ENCODE peak calls at places on chromosomes 16 and 17, in six cellular contexts. One of them, this sample, is unnamed.

GRCh38 chr17:17417718-17418151 is 59.1 kb upstream of the MED9 start:
- DNase-seq in IMR-90: no peak
- DNase-seq in HepG2: peak; percentile 68
- DNase-seq in GM12878: no peak
- DNase-seq in K562: peak; percentile 44
- DNase-seq in H1: no peak
- DNase-seq in this sample: no peak

GRCh38 chr17:47266782-47267181 is 13.2 kb downstream of the ITGB3 start:
- DNase-seq in IMR-90: peak; percentile 51
- DNase-seq in HepG2: no peak
- DNase-seq in GM12878: no peak
- DNase-seq in K562: no peak
- DNase-seq in H1: no peak
- DNase-seq in this sample: no peak

GRCh38 chr17:67993153-67993997 is 2.9 kb downstream of the C17orf58 start:
- DNase-seq in IMR-90: peak; percentile 84
- DNase-seq in HepG2: peak; percentile 68
- DNase-seq in GM12878: no peak
- DNase-seq in K562: peak; percentile 87
- DNase-seq in H1: peak; percentile 84
- DNase-seq in this sample: peak; percentile 77

GRCh38 chr16:23124315-23124714 is 24.9 kb downstream of the USP31 start:
- DNase-seq in IMR-90: peak; percentile 83
- DNase-seq in HepG2: no peak
- DNase-seq in GM12878: no peak
- DNase-seq in K562: no peak
- DNase-seq in H1: no peak
- DNase-seq in this sample: peak; percentile 52

GRCh38 chr16:47304563-47304962 is 156.3 kb downstream of the ITFG1 start:
- DNase-seq in IMR-90: peak; percentile 24
- DNase-seq in HepG2: no peak
- DNase-seq in GM12878: no peak
- DNase-seq in K562: no peak
- DNase-seq in H1: no peak
- DNase-seq in this sample: no peak

GRCh38 chr16:2769675-2770056 is 7.4 kb downstream of the ELOB start:
- DNase-seq in IMR-90: no peak
- DNase-seq in HepG2: no peak
- DNase-seq in GM12878: no peak
- DNase-seq in K562: no peak
- DNase-seq in H1: no peak
- DNase-seq in this sample: no peak

GRCh38 chr17:18253187-18253884 is 5.2 kb downstream of the FLII start:
- DNase-seq in IMR-90: no peak
- DNase-seq in HepG2: no peak
- DNase-seq in GM12878: no peak
- DNase-seq in K562: no peak
- DNase-seq in H1: no peak
- DNase-seq in this sample: no peak

GRCh38 chr16:62383941-62384340 is 347.7 kb upstream of the CDH8 start:
- DNase-seq in IMR-90: no peak
- DNase-seq in HepG2: no peak
- DNase-seq in GM12878: no peak
- DNase-seq in K562: no peak
- DNase-seq in H1: no peak
- DNase-seq in this sample: no peak

GRCh38 chr16:69566437-69567030 is 768 bp downstream of the NFAT5 start:
- DNase-seq in IMR-90: peak; percentile 68
- DNase-seq in HepG2: peak; percentile 40
- DNase-seq in GM12878: no peak
- DNase-seq in K562: peak; percentile 75
- DNase-seq in H1: peak; percentile 70
- DNase-seq in this sample: peak; percentile 79

GRCh38 chr16:23562505-23562904 is 5.0 kb downstream of the UBFD1 start:
- DNase-seq in IMR-90: no peak
- DNase-seq in HepG2: no peak
- DNase-seq in GM12878: no peak
- DNase-seq in K562: no peak
- DNase-seq in H1: no peak
- DNase-seq in this sample: no peak

GRCh38 chr16:84475643-84476240 is 28.7 kb downstream of the MEAK7 start:
- DNase-seq in IMR-90: peak; percentile 8
- DNase-seq in HepG2: peak; percentile 52
- DNase-seq in GM12878: no peak
- DNase-seq in K562: no peak
- DNase-seq in H1: peak; percentile 31
- DNase-seq in this sample: no peak

GRCh38 chr16:15820837-15821236 is 36.0 kb downstream of the MYH11 start:
- DNase-seq in IMR-90: no peak
- DNase-seq in HepG2: no peak
- DNase-seq in GM12878: no peak
- DNase-seq in K562: no peak
- DNase-seq in H1: no peak
- DNase-seq in this sample: no peak

GRCh38 chr17:57955183-57955952 is at the start of gene CUEDC1:
- DNase-seq in IMR-90: peak; percentile 39
- DNase-seq in HepG2: no peak
- DNase-seq in GM12878: no peak
- DNase-seq in K562: peak; percentile 82
- DNase-seq in H1: peak; percentile 82
- DNase-seq in this sample: peak; percentile 69

GRCh38 chr16:24062270-24062817 is 193.8 kb upstream of the CACNG3 start:
- DNase-seq in IMR-90: no peak
- DNase-seq in HepG2: no peak
- DNase-seq in GM12878: no peak
- DNase-seq in K562: no peak
- DNase-seq in H1: no peak
- DNase-seq in this sample: no peak

GRCh38 chr17:17216776-17217175 is 10.6 kb upstream of the PLD6 start:
- DNase-seq in IMR-90: no peak
- DNase-seq in HepG2: no peak
- DNase-seq in GM12878: no peak
- DNase-seq in K562: no peak
- DNase-seq in H1: no peak
- DNase-seq in this sample: peak; percentile 60

GRCh38 chr17:73706858-73707257 is 62.6 kb upstream of the SDK2 start:
- DNase-seq in IMR-90: no peak
- DNase-seq in HepG2: no peak
- DNase-seq in GM12878: no peak
- DNase-seq in K562: no peak
- DNase-seq in H1: no peak
- DNase-seq in this sample: no peak
- TF ChIP-seq RFX5 in IMR-90: no peak
- TF ChIP-seq RFX5 in HepG2: no peak
- TF ChIP-seq RFX5 in GM12878: no peak
- TF ChIP-seq RFX5 in K562: no peak
- TF ChIP-seq RFX5 in H1: no peak
- TF ChIP-seq RFX5 in this sample: no peak

DNA sequence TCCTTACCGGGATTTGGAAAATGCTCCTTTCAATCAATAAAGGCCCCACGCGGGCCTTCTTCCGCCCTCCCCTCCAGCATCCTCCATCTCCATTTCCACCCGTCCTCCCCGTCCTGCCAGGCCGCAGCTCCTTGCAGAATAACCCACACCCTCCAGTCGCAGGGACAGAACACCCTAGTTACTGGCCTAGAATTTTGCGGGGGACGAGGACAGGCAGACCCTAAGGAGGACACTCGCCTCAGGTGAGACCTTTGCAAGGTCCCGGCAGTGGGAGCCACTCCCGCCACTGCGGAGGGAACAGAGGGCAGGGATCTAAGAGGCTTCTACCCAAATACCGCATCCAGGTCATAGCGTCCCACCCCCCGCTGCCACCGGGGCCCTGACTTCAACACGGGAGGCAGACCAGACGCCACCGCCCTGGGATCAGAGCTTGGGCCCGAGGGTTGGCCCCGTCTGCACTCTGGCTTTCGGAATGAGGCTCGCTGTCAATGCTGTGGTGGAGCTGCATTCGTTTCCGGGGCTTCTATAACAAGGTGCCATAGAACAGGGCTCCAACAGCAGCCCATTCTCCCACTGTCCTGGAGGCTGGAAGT is 26.8 kb downstream of the SLC25A10 start:
- DNase-seq in IMR-90: no peak
- DNase-seq in HepG2: no peak
- DNase-seq in GM12878: no peak
- DNase-seq in K562: no peak
- DNase-seq in H1: no peak
- DNase-seq in this sample: no peak
- TF ChIP-seq CEBPB in IMR-90: no peak
- TF ChIP-seq CEBPB in HepG2: no peak
- TF ChIP-seq CEBPB in GM12878: no peak
- TF ChIP-seq CEBPB in K562: no peak
- TF ChIP-seq CEBPB in H1: no peak
- TF ChIP-seq CEBPB in this sample: no peak

GRCh38 chr16:82194076-82194475 is 24.1 kb upstream of the MPHOSPH6 start:
- DNase-seq in IMR-90: no peak
- DNase-seq in HepG2: no peak
- DNase-seq in GM12878: no peak
- DNase-seq in K562: no peak
- DNase-seq in H1: no peak
- DNase-seq in this sample: no peak

GRCh38 chr16:82187829-82188228 is 17.8 kb upstream of the MPHOSPH6 start:
- DNase-seq in IMR-90: no peak
- DNase-seq in HepG2: no peak
- DNase-seq in GM12878: no peak
- DNase-seq in K562: no peak
- DNase-seq in H1: no peak
- DNase-seq in this sample: no peak

GRCh38 chr16:82195917-82196494 is 26.0 kb upstream of the MPHOSPH6 start:
- DNase-seq in IMR-90: no peak
- DNase-seq in HepG2: no peak
- DNase-seq in GM12878: no peak
- DNase-seq in K562: no peak
- DNase-seq in H1: no peak
- DNase-seq in this sample: no peak

GRCh38 chr16:82197540-82198240 is 27.7 kb upstream of the MPHOSPH6 start:
- DNase-seq in IMR-90: no peak
- DNase-seq in HepG2: no peak
- DNase-seq in GM12878: no peak
- DNase-seq in K562: no peak
- DNase-seq in H1: no peak
- DNase-seq in this sample: no peak

GRCh38 chr16:82192665-82193064 is 22.6 kb upstream of the MPHOSPH6 start:
- DNase-seq in IMR-90: peak; percentile 88
- DNase-seq in HepG2: no peak
- DNase-seq in GM12878: no peak
- DNase-seq in K562: no peak
- DNase-seq in H1: no peak
- DNase-seq in this sample: no peak
- TF ChIP-seq RFX5 in IMR-90: no peak
- TF ChIP-seq RFX5 in HepG2: no peak
- TF ChIP-seq RFX5 in GM12878: no peak
- TF ChIP-seq RFX5 in K562: no peak
- TF ChIP-seq RFX5 in H1: no peak
- TF ChIP-seq RFX5 in this sample: no peak

GRCh38 chr16:18975109-18975508 is 8.6 kb upstream of the TMC7 start:
- DNase-seq in IMR-90: no peak
- DNase-seq in HepG2: no peak
- DNase-seq in GM12878: no peak
- DNase-seq in K562: no peak
- DNase-seq in H1: no peak
- DNase-seq in this sample: no peak

GRCh38 chr16:18984425-18985005 is 781 bp downstream of the TMC7 start:
- DNase-seq in IMR-90: no peak
- DNase-seq in HepG2: no peak
- DNase-seq in GM12878: no peak
- DNase-seq in K562: no peak
- DNase-seq in H1: no peak
- DNase-seq in this sample: peak; percentile 38

GRCh38 chr16:18983565-18984424 is at the start of gene TMC7:
- DNase-seq in IMR-90: peak; percentile 79
- DNase-seq in HepG2: peak; percentile 91
- DNase-seq in GM12878: no peak
- DNase-seq in K562: peak; percentile 89
- DNase-seq in H1: peak; percentile 93
- DNase-seq in this sample: peak; percentile 86

DNA sequence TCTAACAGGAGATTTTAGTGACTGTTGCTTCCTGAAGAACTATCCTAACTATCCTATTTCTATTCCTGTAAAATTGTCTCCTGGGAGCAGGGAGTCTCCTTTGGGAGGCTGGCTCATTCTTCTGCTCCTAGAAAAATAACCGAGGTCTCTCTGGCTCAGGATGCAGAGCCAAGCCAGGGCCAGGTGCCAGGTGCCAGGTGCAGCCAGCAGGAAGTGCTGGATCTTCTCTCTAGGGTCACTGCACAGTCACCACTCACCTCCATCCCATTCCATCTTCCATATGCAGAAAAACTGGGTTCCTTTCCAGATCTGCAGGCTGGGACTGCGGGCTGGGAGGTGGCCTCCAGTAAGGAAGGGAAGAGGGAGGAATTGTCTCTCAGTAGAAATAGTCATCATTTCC is 3.8 kb upstream of the TMC7 start:
- DNase-seq in IMR-90: no peak
- DNase-seq in HepG2: no peak
- DNase-seq in GM12878: no peak
- DNase-seq in K562: no peak
- DNase-seq in H1: no peak
- DNase-seq in this sample: no peak
- TF ChIP-seq CEBPB in IMR-90: no peak
- TF ChIP-seq CEBPB in HepG2: no peak
- TF ChIP-seq CEBPB in GM12878: no peak
- TF ChIP-seq CEBPB in K562: no peak
- TF ChIP-seq CEBPB in H1: no peak
- TF ChIP-seq CEBPB in this sample: no peak

GRCh38 chr17:45852535-45853297 is 8.0 kb downstream of the SPPL2C start:
- DNase-seq in IMR-90: peak; percentile 55
- DNase-seq in HepG2: peak; percentile 62
- DNase-seq in GM12878: no peak
- DNase-seq in K562: peak; percentile 66
- DNase-seq in H1: peak; percentile 86
- DNase-seq in this sample: peak; percentile 70
- TF ChIP-seq RFX5 in IMR-90: no peak
- TF ChIP-seq RFX5 in HepG2: no peak
- TF ChIP-seq RFX5 in GM12878: no peak
- TF ChIP-seq RFX5 in K562: no peak
- TF ChIP-seq RFX5 in H1: no peak
- TF ChIP-seq RFX5 in this sample: no peak

GRCh38 chr17:50425682-50426471 is at the start of gene ACSF2:
- DNase-seq in IMR-90: peak; percentile 22
- DNase-seq in HepG2: peak; percentile 54
- DNase-seq in GM12878: no peak
- DNase-seq in K562: peak; percentile 86
- DNase-seq in H1: peak; percentile 72
- DNase-seq in this sample: peak; percentile 50
- TF ChIP-seq CEBPB in IMR-90: no peak
- TF ChIP-seq CEBPB in HepG2: no peak
- TF ChIP-seq CEBPB in GM12878: no peak
- TF ChIP-seq CEBPB in K562: no peak
- TF ChIP-seq CEBPB in H1: no peak
- TF ChIP-seq CEBPB in this sample: no peak

GRCh38 chr17:78890111-78890897 is 12.7 kb downstream of the CEP295NL start:
- DNase-seq in IMR-90: no peak
- DNase-seq in HepG2: no peak
- DNase-seq in GM12878: no peak
- DNase-seq in K562: no peak
- DNase-seq in H1: no peak
- DNase-seq in this sample: no peak
- TF ChIP-seq RFX5 in IMR-90: no peak
- TF ChIP-seq RFX5 in HepG2: no peak
- TF ChIP-seq RFX5 in GM12878: no peak
- TF ChIP-seq RFX5 in K562: no peak
- TF ChIP-seq RFX5 in H1: no peak
- TF ChIP-seq RFX5 in this sample: no peak